ENCODE peak calls at places on chromosomes 3 and 15, in seven cellular contexts. Y is CD8-positive, alpha-beta T cell; C is Peyer's patch; X is sigmoid colon; J is B cell; I is fibroblast of the aortic adventitia; S is mesothelial cell of epicardium. P is an unnamed sample.

GRCh38 chr3:132432639-132433038 is 15.3 kb downstream of the DNAJC13 start:
- DNase-seq in Y (no peak), C (no peak), J (no peak), I (peak; percentile 86), S (no peak), X (no peak), P (no peak)

GRCh38 chr3:152384412-152384811 is 115.7 kb downstream of the MBNL1 start:
- DNase-seq in Y (no peak), C (no peak), I (no peak), J (no peak), X (no peak), S (no peak), P (no peak)

GRCh38 chr3:136584728-136585127 is 167.4 kb downstream of the STAG1 start:
- DNase-seq in J (no peak), X (no peak), C (no peak), Y (no peak), S (no peak), I (peak; percentile 13), P (no peak)

GRCh38 chr3:61913657-61914056 is 352.3 kb downstream of the PTPRG start:
- DNase-seq in X (no peak), Y (no peak), C (no peak), I (no peak), S (no peak), J (no peak), P (no peak)

GRCh38 chr3:70716832-70717231 is 404.4 kb upstream of the MDFIC2 start:
- DNase-seq in Y (no peak), J (no peak), S (no peak), I (peak; percentile 76), X (peak; percentile 72), C (no peak), P (no peak)

GRCh38 chr3:100075163-100075562 is 39.1 kb downstream of the FILIP1L start:
- DNase-seq in I (no peak), C (no peak), J (no peak), X (no peak), S (no peak), Y (no peak), P (no peak)

GRCh38 chr3:28544236-28544635 is 195.6 kb upstream of the AZI2 start:
- DNase-seq in J (no peak), S (no peak), X (no peak), Y (no peak), C (no peak), I (no peak), P (no peak)

GRCh38 chr3:153356908-153357307 is 194.9 kb downstream of the RAP2B start:
- DNase-seq in C (no peak), Y (no peak), S (no peak), I (no peak), J (no peak), X (no peak), P (no peak)

GRCh38 chr3:163622384-163622783 is 1455.9 kb downstream of the SI start:
- DNase-seq in C (no peak), X (no peak), J (no peak), I (no peak), Y (no peak), S (no peak), P (no peak)

GRCh38 chr3:140910860-140911259 is 30.8 kb upstream of the SLC25A36 start:
- DNase-seq in J (no peak), I (peak; percentile 20), C (no peak), X (no peak), S (no peak), Y (no peak), P (no peak)

GRCh38 chr15:51874751-51875644 is 45.5 kb downstream of the TMOD3 start:
- DNase-seq in S (no peak), C (no peak), X (peak; percentile 67), Y (no peak), I (peak; percentile 97), J (no peak), P (no peak)

GRCh38 chr15:40695469-40695910 is 516 bp downstream of the RAD51 start:
- DNase-seq in I (peak; percentile 42), J (no peak), S (no peak), Y (no peak), X (no peak), C (no peak), P (no peak)

GRCh38 chr15:49610166-49610918 is 10.3 kb downstream of the FAM227B start:
- DNase-seq in X (no peak), I (no peak), C (no peak), J (no peak), S (no peak), Y (no peak), P (no peak)

GRCh38 chr3:65303431-65303830 is 615.6 kb upstream of the ADAMTS9 start:
- DNase-seq in J (no peak), X (no peak), I (no peak), Y (no peak), S (no peak), C (no peak), P (no peak)

GRCh38 chr15:72474912-72475601 is 927 bp downstream of the ARIH1 start:
- DNase-seq in X (peak; percentile 92), S (peak; percentile 48), C (peak; percentile 75), I (peak; percentile 77), J (peak; percentile 75), Y (peak; percentile 78), P (peak; percentile 77)

GRCh38 chr15:72475674-72476073 is 1.5 kb downstream of the ARIH1 start:
- DNase-seq in J (no peak), I (no peak), X (no peak), C (no peak), Y (no peak), S (no peak), P (no peak)

GRCh38 chr15:72472907-72473669 is 1.0 kb upstream of the ARIH1 start:
- DNase-seq in S (no peak), X (no peak), C (no peak), I (peak; percentile 57), Y (no peak), J (no peak), P (no peak)

GRCh38 chr15:72474466-72474911 is 359 bp downstream of the ARIH1 start:
- DNase-seq in X (no peak), J (no peak), Y (no peak), S (peak; percentile 31), I (no peak), C (no peak), P (no peak)

DNA sequence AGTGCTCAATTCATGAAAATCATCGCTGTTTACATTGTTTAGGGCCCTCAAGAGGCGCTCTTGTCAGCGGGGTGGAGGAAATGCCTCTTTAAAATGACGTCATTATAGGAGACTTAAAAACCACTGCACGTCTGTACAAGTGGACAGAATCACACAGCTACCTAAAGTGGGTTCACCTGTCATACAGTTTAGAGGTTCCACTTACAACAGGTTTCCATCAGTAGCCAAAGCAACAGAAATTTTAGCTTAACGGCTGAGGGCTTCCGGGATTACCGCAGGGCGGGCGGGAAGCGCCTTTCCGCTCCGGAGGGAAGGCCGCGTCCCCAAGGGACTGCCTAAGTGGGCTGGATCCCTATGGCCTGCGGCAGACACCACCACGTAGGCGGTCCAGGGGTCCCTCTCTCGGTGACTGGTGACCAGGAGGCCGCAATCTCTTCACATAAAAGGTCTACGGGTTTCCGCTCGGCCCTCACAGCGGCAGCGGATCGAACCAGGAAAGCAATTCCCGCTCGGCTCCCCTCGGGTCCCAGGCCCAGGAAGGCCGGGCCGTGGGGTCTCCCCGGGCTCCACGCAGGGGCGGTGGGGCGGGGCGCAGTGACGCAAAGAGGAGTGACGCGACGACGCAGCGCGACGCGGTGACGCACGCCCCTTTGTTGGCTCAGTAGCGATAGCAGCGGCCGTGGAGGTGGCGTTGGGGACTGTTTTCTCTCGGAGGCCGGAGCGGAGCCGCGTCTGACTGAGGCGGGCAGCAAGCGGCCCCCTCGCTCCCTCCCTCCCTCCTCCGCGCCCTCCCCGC is at the start of gene ARIH1:
- DNase-seq in S (peak; percentile 91), C (peak; percentile 97), J (peak; percentile 88), X (peak; percentile 99), Y (peak; percentile 97), I (peak; percentile 95), P (peak; percentile 99)
- TF ChIP-seq CTCF in S (no peak), C (no peak), J (peak; percentile 34), X (no peak), Y (peak; percentile 42), I (peak; percentile 46), P (peak; percentile 18)

DNA sequence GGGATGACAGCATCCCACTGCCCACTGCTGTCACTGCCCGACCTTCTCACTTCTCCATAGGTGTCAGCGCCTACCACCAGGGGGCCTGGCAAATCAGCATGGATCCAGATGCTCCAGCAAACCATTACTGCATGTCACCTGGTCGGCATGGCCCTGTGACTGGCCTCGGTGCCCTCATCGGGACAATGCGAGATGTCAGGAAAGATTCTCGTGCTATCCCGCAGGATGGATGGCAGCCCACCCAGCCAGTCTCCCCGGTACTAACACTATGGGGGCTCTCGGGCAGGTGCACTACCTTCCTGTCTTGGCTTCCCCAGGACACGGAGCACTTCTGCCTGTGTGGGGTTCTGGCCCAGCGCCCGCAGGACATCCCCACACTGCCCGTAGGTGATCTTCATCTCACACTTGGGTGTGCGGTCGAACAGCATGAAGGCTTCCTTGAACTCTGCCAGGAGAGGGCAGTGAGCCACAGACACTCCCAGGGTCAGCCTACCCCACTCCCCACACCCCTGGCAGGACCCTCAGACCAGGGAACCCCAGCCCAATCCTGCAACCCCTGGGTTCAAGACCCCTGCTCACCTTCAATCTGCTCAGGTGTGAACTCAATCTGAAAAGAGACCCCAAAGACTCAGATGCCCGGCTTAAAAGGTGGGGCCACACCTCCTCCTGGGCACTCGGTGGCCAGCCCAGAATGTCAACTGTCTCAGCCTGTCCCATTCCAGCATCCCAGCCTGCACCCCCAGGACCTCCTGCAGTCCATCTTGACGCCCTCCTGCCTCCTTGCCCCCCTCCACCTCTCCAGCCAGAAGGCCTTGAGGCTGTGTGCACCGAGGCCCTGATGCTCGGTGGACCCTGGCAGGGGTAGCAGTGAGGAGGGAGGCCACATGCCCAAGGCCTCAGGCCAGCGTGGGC is 2.6 kb downstream of the MYL3 start:
- DNase-seq in Y (peak; percentile 21), C (no peak), J (no peak), I (no peak), S (peak; percentile 18), X (peak; percentile 63), P (no peak)
- TF ChIP-seq CTCF in Y (peak; percentile 23), C (no peak), J (peak; percentile 22), I (peak; percentile 36), S (peak; percentile 69), X (no peak), P (peak; percentile 15)

DNA sequence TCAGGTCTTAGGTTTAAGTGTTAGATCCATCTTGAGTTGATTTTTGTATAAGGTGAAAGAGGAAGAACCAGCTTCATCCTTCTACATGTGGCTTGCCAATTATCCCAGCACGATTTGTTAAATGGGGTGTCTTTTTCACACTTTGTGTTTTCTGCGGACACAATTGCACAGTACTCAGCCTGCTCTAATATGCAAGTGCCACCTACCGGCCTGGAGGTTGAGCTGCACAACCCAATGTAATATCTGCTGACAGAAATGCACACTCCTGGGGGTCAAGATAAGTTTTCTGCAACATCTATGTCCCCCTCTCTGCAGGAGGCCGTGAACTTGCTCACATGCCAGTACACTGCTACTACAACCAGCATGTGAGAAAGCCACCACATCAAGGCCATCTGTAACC is 791.9 kb upstream of the ROBO1 start:
- DNase-seq in I (no peak), Y (no peak), S (no peak), J (no peak), X (no peak), C (no peak), P (no peak)
- TF ChIP-seq CTCF in I (no peak), Y (no peak), S (no peak), J (no peak), X (no peak), C (no peak), P (no peak)

DNA sequence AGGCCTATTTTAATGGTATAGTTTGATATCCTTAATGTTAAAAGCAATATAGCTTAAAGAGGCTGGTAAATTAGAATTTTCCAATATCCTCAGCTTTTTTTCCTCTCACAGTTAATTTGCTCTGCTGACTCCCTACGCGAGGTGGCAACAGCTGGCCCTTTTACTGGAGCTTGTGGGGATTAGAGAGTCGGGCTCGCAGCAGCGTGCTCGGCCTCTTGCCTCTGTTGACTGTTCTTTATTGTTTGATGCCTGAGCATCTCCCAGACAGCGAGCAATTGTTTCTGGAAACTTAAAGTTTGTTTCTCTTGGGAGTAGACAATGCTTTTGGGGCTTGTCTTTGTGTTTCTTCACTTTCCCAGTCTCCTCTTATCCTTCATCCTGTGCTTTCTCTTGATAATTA is 80.8 kb downstream of the OPA1 start:
- DNase-seq in J (no peak), I (no peak), S (no peak), X (no peak), Y (no peak), C (no peak), P (no peak)
- TF ChIP-seq CTCF in J (no peak), I (no peak), S (no peak), X (no peak), Y (no peak), C (no peak), P (no peak)

P was measured in natural killer cell.